ENCODE peak calls at places on chromosomes 1 and 21, in seven cellular contexts. One of them, this sample, is unnamed.

GRCh38 chr1:204127597-204128242 is 24.1 kb downstream of the ETNK2 start:
- DNase-seq in SJSA1: peak
- DNase-seq in A549: peak
- DNase-seq in left ventricle myocardium inferior: peak
- DNase-seq in AG04450: peak
- DNase-seq in CD8-positive, alpha-beta memory T cell: no peak
- DNase-seq in tibial nerve: peak
- DNase-seq in this sample: no peak

GRCh38 chr1:235022341-235023196 is 106.1 kb downstream of the TOMM20 start:
- DNase-seq in A549: no peak
- DNase-seq in SJSA1: no peak
- DNase-seq in left ventricle myocardium inferior: no peak
- DNase-seq in tibial nerve: no peak
- DNase-seq in CD8-positive, alpha-beta memory T cell: no peak
- DNase-seq in AG04450: no peak
- DNase-seq in this sample: no peak

GRCh38 chr1:55255901-55256300 is 40.7 kb upstream of the USP24 start:
- DNase-seq in SJSA1: no peak
- DNase-seq in left ventricle myocardium inferior: no peak
- DNase-seq in tibial nerve: no peak
- DNase-seq in AG04450: no peak
- DNase-seq in CD8-positive, alpha-beta memory T cell: no peak
- DNase-seq in A549: no peak
- DNase-seq in this sample: no peak

GRCh38 chr1:145979746-145980435 is 15.4 kb downstream of the POLR3GL start:
- DNase-seq in left ventricle myocardium inferior: no peak
- DNase-seq in tibial nerve: no peak
- DNase-seq in A549: no peak
- DNase-seq in SJSA1: no peak
- DNase-seq in AG04450: no peak
- DNase-seq in CD8-positive, alpha-beta memory T cell: no peak
- DNase-seq in this sample: no peak

GRCh38 chr1:245079021-245079609 is 75.7 kb upstream of the KIF26B start:
- DNase-seq in CD8-positive, alpha-beta memory T cell: no peak
- DNase-seq in tibial nerve: no peak
- DNase-seq in left ventricle myocardium inferior: no peak
- DNase-seq in SJSA1: peak
- DNase-seq in AG04450: no peak
- DNase-seq in A549: peak
- DNase-seq in this sample: no peak

GRCh38 chr1:205998457-205999241 is 4.5 kb downstream of the RAB7B start:
- DNase-seq in A549: no peak
- DNase-seq in AG04450: no peak
- DNase-seq in CD8-positive, alpha-beta memory T cell: no peak
- DNase-seq in left ventricle myocardium inferior: peak
- DNase-seq in SJSA1: no peak
- DNase-seq in tibial nerve: no peak
- DNase-seq in this sample: no peak

GRCh38 chr1:116878804-116879477 is 30.8 kb upstream of the PTGFRN start:
- DNase-seq in A549: no peak
- DNase-seq in left ventricle myocardium inferior: peak
- DNase-seq in AG04450: no peak
- DNase-seq in SJSA1: peak
- DNase-seq in CD8-positive, alpha-beta memory T cell: no peak
- DNase-seq in tibial nerve: no peak
- DNase-seq in this sample: no peak

GRCh38 chr1:234521802-234522185 is 42.8 kb upstream of the TARBP1 start:
- DNase-seq in A549: no peak
- DNase-seq in left ventricle myocardium inferior: no peak
- DNase-seq in tibial nerve: no peak
- DNase-seq in SJSA1: no peak
- DNase-seq in CD8-positive, alpha-beta memory T cell: no peak
- DNase-seq in AG04450: no peak
- DNase-seq in this sample: no peak

GRCh38 chr1:10761503-10762152 is 34.8 kb downstream of the CASZ1 start:
- DNase-seq in A549: no peak
- DNase-seq in SJSA1: no peak
- DNase-seq in left ventricle myocardium inferior: no peak
- DNase-seq in AG04450: no peak
- DNase-seq in CD8-positive, alpha-beta memory T cell: no peak
- DNase-seq in tibial nerve: no peak
- DNase-seq in this sample: no peak

GRCh38 chr1:203625623-203626189 is 926 bp upstream of the ATP2B4 start:
- DNase-seq in left ventricle myocardium inferior: no peak
- DNase-seq in tibial nerve: peak
- DNase-seq in AG04450: no peak
- DNase-seq in A549: peak
- DNase-seq in CD8-positive, alpha-beta memory T cell: peak
- DNase-seq in SJSA1: peak
- DNase-seq in this sample: no peak

GRCh38 chr1:71222668-71223067 is 141.8 kb upstream of the ZRANB2 start:
- DNase-seq in left ventricle myocardium inferior: no peak
- DNase-seq in A549: no peak
- DNase-seq in AG04450: no peak
- DNase-seq in SJSA1: no peak
- DNase-seq in tibial nerve: no peak
- DNase-seq in CD8-positive, alpha-beta memory T cell: no peak
- DNase-seq in this sample: no peak

GRCh38 chr1:37708471-37708870 is 16.2 kb downstream of the CDCA8 start:
- DNase-seq in A549: no peak
- DNase-seq in SJSA1: no peak
- DNase-seq in left ventricle myocardium inferior: no peak
- DNase-seq in AG04450: no peak
- DNase-seq in tibial nerve: no peak
- DNase-seq in CD8-positive, alpha-beta memory T cell: no peak
- DNase-seq in this sample: no peak

GRCh38 chr1:17207046-17207445 is 2.1 kb downstream of the PADI1 start:
- DNase-seq in left ventricle myocardium inferior: peak
- DNase-seq in CD8-positive, alpha-beta memory T cell: no peak
- DNase-seq in tibial nerve: peak
- DNase-seq in AG04450: no peak
- DNase-seq in SJSA1: no peak
- DNase-seq in A549: no peak
- DNase-seq in this sample: no peak

GRCh38 chr1:87684194-87684593 is 355.5 kb downstream of the LMO4 start:
- DNase-seq in tibial nerve: no peak
- DNase-seq in left ventricle myocardium inferior: no peak
- DNase-seq in CD8-positive, alpha-beta memory T cell: no peak
- DNase-seq in A549: no peak
- DNase-seq in AG04450: no peak
- DNase-seq in SJSA1: no peak
- DNase-seq in this sample: no peak

GRCh38 chr1:54069792-54070548 is 16.6 kb downstream of the TCEANC2 start:
- DNase-seq in CD8-positive, alpha-beta memory T cell: no peak
- DNase-seq in SJSA1: peak
- DNase-seq in A549: peak
- DNase-seq in tibial nerve: no peak
- DNase-seq in left ventricle myocardium inferior: no peak
- DNase-seq in AG04450: no peak
- DNase-seq in this sample: no peak

GRCh38 chr1:166062695-166063094 is 104.1 kb downstream of the FAM78B start:
- DNase-seq in tibial nerve: no peak
- DNase-seq in AG04450: no peak
- DNase-seq in A549: no peak
- DNase-seq in SJSA1: no peak
- DNase-seq in left ventricle myocardium inferior: no peak
- DNase-seq in CD8-positive, alpha-beta memory T cell: no peak
- DNase-seq in this sample: no peak

GRCh38 chr1:147549526-147549925 is 8.2 kb downstream of the BCL9 start:
- DNase-seq in CD8-positive, alpha-beta memory T cell: no peak
- DNase-seq in SJSA1: no peak
- DNase-seq in tibial nerve: no peak
- DNase-seq in AG04450: no peak
- DNase-seq in A549: no peak
- DNase-seq in left ventricle myocardium inferior: no peak
- DNase-seq in this sample: no peak

GRCh38 chr1:37682334-37682987 is 9.9 kb upstream of the CDCA8 start:
- DNase-seq in AG04450: peak
- DNase-seq in CD8-positive, alpha-beta memory T cell: peak
- DNase-seq in left ventricle myocardium inferior: peak
- DNase-seq in SJSA1: peak
- DNase-seq in A549: peak
- DNase-seq in tibial nerve: peak
- DNase-seq in this sample: peak

GRCh38 chr1:186750250-186750649 is 70.0 kb upstream of the PTGS2 start:
- DNase-seq in CD8-positive, alpha-beta memory T cell: no peak
- DNase-seq in left ventricle myocardium inferior: no peak
- DNase-seq in SJSA1: no peak
- DNase-seq in AG04450: no peak
- DNase-seq in tibial nerve: no peak
- DNase-seq in A549: no peak
- DNase-seq in this sample: no peak

GRCh38 chr1:236039736-236040670 is 24.9 kb downstream of the NID1 start:
- DNase-seq in CD8-positive, alpha-beta memory T cell: no peak
- DNase-seq in tibial nerve: peak
- DNase-seq in SJSA1: no peak
- DNase-seq in A549: no peak
- DNase-seq in left ventricle myocardium inferior: peak
- DNase-seq in AG04450: peak
- DNase-seq in this sample: peak

GRCh38 chr1:13809461-13810159 is 109.6 kb downstream of the PRDM2 start:
- DNase-seq in left ventricle myocardium inferior: no peak
- DNase-seq in tibial nerve: no peak
- DNase-seq in SJSA1: no peak
- DNase-seq in CD8-positive, alpha-beta memory T cell: no peak
- DNase-seq in AG04450: no peak
- DNase-seq in A549: no peak
- DNase-seq in this sample: no peak

GRCh38 chr1:22114083-22115012 is 28.5 kb downstream of the WNT4 start:
- DNase-seq in A549: no peak
- DNase-seq in CD8-positive, alpha-beta memory T cell: no peak
- DNase-seq in AG04450: peak
- DNase-seq in SJSA1: no peak
- DNase-seq in tibial nerve: no peak
- DNase-seq in left ventricle myocardium inferior: no peak
- DNase-seq in this sample: no peak

GRCh38 chr1:7810395-7810794 is 26.3 kb downstream of the PER3 start:
- DNase-seq in left ventricle myocardium inferior: no peak
- DNase-seq in SJSA1: peak
- DNase-seq in A549: peak
- DNase-seq in CD8-positive, alpha-beta memory T cell: no peak
- DNase-seq in tibial nerve: no peak
- DNase-seq in AG04450: peak
- DNase-seq in this sample: no peak

GRCh38 chr1:100036718-100037664 is 67.2 kb downstream of the SLC35A3 start:
- DNase-seq in SJSA1: peak
- DNase-seq in A549: no peak
- DNase-seq in left ventricle myocardium inferior: no peak
- DNase-seq in AG04450: no peak
- DNase-seq in tibial nerve: no peak
- DNase-seq in CD8-positive, alpha-beta memory T cell: no peak
- DNase-seq in this sample: no peak

GRCh38 chr1:100769906-100770646 is 50.5 kb downstream of the VCAM1 start:
- DNase-seq in A549: no peak
- DNase-seq in left ventricle myocardium inferior: no peak
- DNase-seq in tibial nerve: no peak
- DNase-seq in SJSA1: peak
- DNase-seq in CD8-positive, alpha-beta memory T cell: no peak
- DNase-seq in AG04450: no peak
- DNase-seq in this sample: no peak

GRCh38 chr1:10714337-10715114 is 81.9 kb downstream of the CASZ1 start:
- DNase-seq in AG04450: no peak
- DNase-seq in CD8-positive, alpha-beta memory T cell: no peak
- DNase-seq in left ventricle myocardium inferior: peak
- DNase-seq in tibial nerve: no peak
- DNase-seq in A549: no peak
- DNase-seq in SJSA1: no peak
- DNase-seq in this sample: no peak

DNA sequence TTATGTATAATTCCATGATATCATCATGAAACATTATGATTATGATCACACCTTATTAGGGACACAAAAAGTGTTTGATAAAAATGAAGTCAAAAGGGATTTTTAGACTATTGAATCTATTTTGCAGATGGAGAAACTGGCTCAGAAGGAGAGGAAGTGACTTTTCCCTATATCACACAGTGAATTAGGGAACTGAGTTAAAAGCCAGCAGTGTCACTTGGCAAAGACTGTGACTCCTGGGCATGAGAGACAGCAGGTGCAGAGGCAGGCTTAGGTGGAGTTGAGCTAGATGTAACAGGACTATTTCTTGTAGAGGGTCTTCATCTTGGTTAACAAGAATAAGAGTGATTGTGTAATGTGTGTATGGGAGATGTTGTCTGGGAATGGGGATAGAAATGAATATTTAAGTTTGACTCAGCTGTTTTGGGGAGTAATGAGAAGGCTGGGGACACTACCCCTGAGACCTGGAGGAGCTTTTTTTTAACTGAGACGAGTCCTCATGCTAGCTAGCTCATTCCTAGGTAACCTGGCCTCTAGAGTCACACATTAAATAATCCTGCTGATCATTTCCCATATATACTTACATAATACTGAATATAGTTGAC is 1.0 kb upstream of the CD84 start:
- DNase-seq in tibial nerve: no peak
- DNase-seq in A549: no peak
- DNase-seq in left ventricle myocardium inferior: no peak
- DNase-seq in SJSA1: no peak
- DNase-seq in AG04450: no peak
- DNase-seq in CD8-positive, alpha-beta memory T cell: no peak
- DNase-seq in this sample: no peak
- H3K27ac ChIP-seq in tibial nerve: no peak
- H3K27ac ChIP-seq in A549: no peak
- H3K27ac ChIP-seq in left ventricle myocardium inferior: no peak
- H3K27ac ChIP-seq in SJSA1: no peak
- H3K27ac ChIP-seq in AG04450: no peak
- H3K27ac ChIP-seq in CD8-positive, alpha-beta memory T cell: peak
- H3K27ac ChIP-seq in this sample: no peak

DNA sequence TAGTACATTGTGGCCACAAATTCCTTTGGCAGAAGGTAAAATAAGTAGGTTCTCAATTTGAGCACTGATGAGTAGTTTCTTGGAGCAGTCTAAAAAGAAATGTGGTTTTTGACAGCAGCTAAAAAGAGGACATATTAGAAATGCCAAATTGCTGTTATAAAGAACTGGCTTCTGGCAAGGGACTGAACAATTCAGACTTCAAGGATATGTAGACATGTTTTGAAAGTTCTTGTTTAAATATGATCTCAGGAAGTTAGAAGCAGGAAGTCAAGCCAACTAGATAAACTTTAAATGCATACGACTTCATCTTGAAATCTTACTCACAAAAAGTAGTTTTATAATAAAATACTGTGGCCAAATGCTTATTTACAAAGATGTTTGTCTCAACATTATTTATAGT is 18.8 kb downstream of the C1orf52 start:
- DNase-seq in CD8-positive, alpha-beta memory T cell: no peak
- DNase-seq in AG04450: no peak
- DNase-seq in SJSA1: no peak
- DNase-seq in tibial nerve: no peak
- DNase-seq in A549: no peak
- DNase-seq in left ventricle myocardium inferior: no peak
- DNase-seq in this sample: no peak
- H3K27ac ChIP-seq in CD8-positive, alpha-beta memory T cell: no peak
- H3K27ac ChIP-seq in AG04450: no peak
- H3K27ac ChIP-seq in SJSA1: no peak
- H3K27ac ChIP-seq in tibial nerve: no peak
- H3K27ac ChIP-seq in A549: no peak
- H3K27ac ChIP-seq in left ventricle myocardium inferior: no peak
- H3K27ac ChIP-seq in this sample: no peak

GRCh38 chr1:12144236-12144635 is 22.6 kb upstream of the TNFRSF1B start:
- DNase-seq in CD8-positive, alpha-beta memory T cell: no peak
- DNase-seq in left ventricle myocardium inferior: no peak
- DNase-seq in tibial nerve: no peak
- DNase-seq in A549: no peak
- DNase-seq in AG04450: no peak
- DNase-seq in SJSA1: no peak
- DNase-seq in this sample: no peak
- H3K27ac ChIP-seq in CD8-positive, alpha-beta memory T cell: no peak
- H3K27ac ChIP-seq in left ventricle myocardium inferior: peak
- H3K27ac ChIP-seq in tibial nerve: no peak
- H3K27ac ChIP-seq in A549: no peak
- H3K27ac ChIP-seq in AG04450: peak
- H3K27ac ChIP-seq in SJSA1: peak
- H3K27ac ChIP-seq in this sample: peak

GRCh38 chr21:32368386-32368785 is 24.4 kb downstream of the URB1 start:
- DNase-seq in A549: no peak
- DNase-seq in left ventricle myocardium inferior: no peak
- DNase-seq in AG04450: no peak
- DNase-seq in tibial nerve: no peak
- DNase-seq in CD8-positive, alpha-beta memory T cell: no peak
- DNase-seq in SJSA1: no peak
- DNase-seq in this sample: no peak
- H3K27ac ChIP-seq in A549: no peak
- H3K27ac ChIP-seq in left ventricle myocardium inferior: peak
- H3K27ac ChIP-seq in AG04450: no peak
- H3K27ac ChIP-seq in tibial nerve: no peak
- H3K27ac ChIP-seq in CD8-positive, alpha-beta memory T cell: no peak
- H3K27ac ChIP-seq in SJSA1: no peak
- H3K27ac ChIP-seq in this sample: peak

This sample was measured in right atrium auricular region.